ENCODE peak calls at places on chromosomes 5 and 9, in ten cellular contexts. T is cardiac muscle cell; F is fibroblast of lung; U is effector CD4-positive, alpha-beta T cell; P is RPMI7951; A is AG08396; D is GM04504; E is astrocyte; Z is memory B cell; I is stimulated activated CD8-positive, alpha-beta memory T cell treated with anti-CD3 and anti-CD28 coated beads, Interleukin-12 subunit alpha, Interleukin-12 subunit beta, amount 100 ng/mL, for 4 hours. H is an unnamed sample.

GRCh38 chr9:128081052-128081451 is 13.0 kb downstream of the SLC25A25 start:
- DNase-seq in D (peak; percentile 90), T (no peak), F (peak; percentile 86), E (peak; percentile 81), Z (no peak), U (no peak), A (peak; percentile 88), P (peak; percentile 89), I (no peak), H (no peak)

GRCh38 chr9:130172161-130172857 is at the start of gene NCS1:
- DNase-seq in Z (no peak), I (peak; percentile 60), F (peak; percentile 71), U (no peak), A (peak; percentile 99), P (peak; percentile 68), D (no peak), T (peak; percentile 89), E (peak; percentile 37), H (no peak)

GRCh38 chr5:143244990-143245389 is 158.5 kb downstream of the NR3C1 start:
- DNase-seq in I (no peak), P (peak; percentile 83), U (no peak), D (no peak), F (peak; percentile 71), E (peak; percentile 67), A (no peak), T (no peak), Z (no peak), H (no peak)

GRCh38 chr5:111922344-111922743 is 165.3 kb upstream of the NREP start:
- DNase-seq in Z (no peak), I (no peak), U (no peak), D (no peak), T (no peak), F (no peak), E (no peak), P (no peak), A (no peak), H (no peak)

GRCh38 chr5:150606476-150606875 is 34.0 kb upstream of the SYNPO start:
- DNase-seq in I (no peak), A (no peak), F (no peak), D (no peak), T (no peak), Z (no peak), E (no peak), U (no peak), P (no peak), H (no peak)

GRCh38 chr9:73093740-73094379 is 57.8 kb upstream of the ANXA1 start:
- DNase-seq in D (no peak), Z (no peak), A (peak; percentile 9), T (no peak), E (no peak), F (peak; percentile 8), U (no peak), P (peak; percentile 31), I (no peak), H (no peak)

GRCh38 chr9:134629061-134629585 is 12.5 kb upstream of the COL5A1 start:
- DNase-seq in Z (no peak), F (no peak), D (no peak), T (no peak), P (peak; percentile 62), A (no peak), I (no peak), U (no peak), E (no peak), H (no peak)

GRCh38 chr5:31824886-31825774 is 186.2 kb downstream of the PDZD2 start:
- DNase-seq in F (peak; percentile 42), T (peak; percentile 64), D (peak; percentile 24), P (peak; percentile 45), U (no peak), I (no peak), Z (no peak), A (peak; percentile 39), E (peak; percentile 26), H (no peak)

GRCh38 chr9:35696520-35697215 is 6.9 kb upstream of the TPM2 start:
- DNase-seq in E (no peak), I (peak; percentile 33), U (peak; percentile 50), D (no peak), F (peak; percentile 38), P (peak; percentile 46), Z (peak; percentile 57), A (peak; percentile 61), T (peak; percentile 73), H (peak; percentile 40)

GRCh38 chr5:76789991-76790571 is 28.7 kb upstream of the F2RL1 start:
- DNase-seq in T (no peak), U (no peak), E (peak; percentile 81), D (no peak), I (no peak), P (peak; percentile 42), Z (no peak), A (no peak), F (peak; percentile 82), H (no peak)

GRCh38 chr5:144594919-144595318 is 424.2 kb downstream of the KCTD16 start:
- DNase-seq in I (no peak), E (no peak), T (no peak), Z (no peak), F (no peak), P (no peak), A (no peak), U (no peak), D (no peak), H (no peak)

GRCh38 chr9:68685770-68686169 is 19.3 kb upstream of the PIP5K1B start:
- DNase-seq in I (no peak), T (peak; percentile 53), U (no peak), F (no peak), D (no peak), E (no peak), A (no peak), P (peak; percentile 5), Z (peak; percentile 52), H (peak; percentile 33)

GRCh38 chr9:101478444-101478843 is 42.9 kb upstream of the ALDOB start:
- DNase-seq in P (no peak), Z (no peak), D (no peak), E (no peak), U (no peak), F (no peak), T (no peak), I (no peak), A (no peak), H (no peak)

GRCh38 chr5:107072967-107073366 is 597.8 kb downstream of the EFNA5 start:
- DNase-seq in E (no peak), P (no peak), U (no peak), F (no peak), D (no peak), I (no peak), A (no peak), T (no peak), Z (no peak), H (no peak)

GRCh38 chr9:133458643-133459312 is 1.0 kb upstream of the CACFD1 start:
- DNase-seq in I (no peak), U (no peak), T (no peak), D (no peak), Z (no peak), F (no peak), A (no peak), P (no peak), E (no peak), H (no peak)

GRCh38 chr5:21665525-21665924 is 1187.6 kb downstream of the CDH12 start:
- DNase-seq in Z (no peak), P (no peak), D (no peak), A (no peak), E (no peak), F (no peak), T (no peak), U (no peak), I (no peak), H (no peak)

GRCh38 chr9:127346584-127346983 is 50.4 kb upstream of the SLC2A8 start:
- DNase-seq in Z (no peak), E (no peak), F (no peak), A (no peak), D (no peak), U (no peak), P (no peak), I (no peak), T (peak; percentile 33), H (no peak)

H was measured in T-helper 1 cell.